ENCODE peak calls at places on chromosomes 11 and 22, in eight cellular contexts. E, F, N, H, Z, O, U and I are unnamed samples.

GRCh38 chr11:295351-296205 is 3.7 kb downstream of the IFITM5 start:
- DNase-seq in H (no peak), F (no peak), O (no peak), N (no peak), E (no peak), Z (no peak), U (no peak), I (peak; percentile 77)

GRCh38 chr11:63670738-63671321 is 346 bp downstream of the ATL3 start:
- DNase-seq in N (peak; percentile 51), H (peak; percentile 62), O (no peak), U (no peak), F (no peak), Z (peak; percentile 56), E (no peak), I (peak; percentile 90)

GRCh38 chr11:88979641-88980040 is 86.1 kb downstream of the GRM5 start:
- DNase-seq in F (no peak), O (no peak), Z (no peak), U (peak; percentile 82), N (no peak), E (no peak), H (no peak), I (no peak)

GRCh38 chr11:80240245-80240644 is 799.4 kb upstream of the TENM4 start:
- DNase-seq in N (no peak), H (no peak), U (peak; percentile 76), F (no peak), O (no peak), E (no peak), Z (no peak), I (no peak)

GRCh38 chr11:12264361-12264760 is 113.0 kb upstream of the PARVA start:
- DNase-seq in H (no peak), O (no peak), U (no peak), Z (no peak), N (no peak), E (no peak), F (no peak), I (peak; percentile 52)

GRCh38 chr11:44955019-44955738 is 4.5 kb upstream of the TP53I11 start:
- DNase-seq in E (no peak), U (peak; percentile 60), F (no peak), H (peak; percentile 76), N (no peak), O (no peak), Z (no peak), I (peak; percentile 96)

GRCh38 chr22:40216041-40216756 is 38.5 kb downstream of the TNRC6B start:
- DNase-seq in F (no peak), U (no peak), E (no peak), N (no peak), H (no peak), Z (peak; percentile 42), O (no peak), I (no peak)

GRCh38 chr11:115497303-115497702 is 6.9 kb downstream of the CADM1 start:
- DNase-seq in F (no peak), N (no peak), E (no peak), O (peak; percentile 16), Z (no peak), U (no peak), H (no peak), I (no peak)

GRCh38 chr11:5204787-5205186 is 4.3 kb upstream of the OR51V1 start:
- DNase-seq in F (peak; percentile 57), E (no peak), H (peak; percentile 11), Z (no peak), N (peak; percentile 56), U (peak; percentile 69), O (no peak), I (peak; percentile 66)

GRCh38 chr22:38925571-38926041 is 31.8 kb upstream of the APOBEC3A start:
- DNase-seq in F (no peak), N (no peak), E (no peak), O (no peak), Z (no peak), U (no peak), H (peak; percentile 26), I (no peak)

GRCh38 chr11:132142554-132142953 is 772.1 kb downstream of the NTM start:
- DNase-seq in F (no peak), O (no peak), N (no peak), Z (no peak), U (no peak), H (peak; percentile 7), E (no peak), I (no peak)

GRCh38 chr22:24845036-24845918 is 39.3 kb downstream of the SGSM1 start:
- DNase-seq in F (no peak), U (peak; percentile 6), O (no peak), E (no peak), N (no peak), H (peak; percentile 84), Z (no peak), I (peak; percentile 91)

GRCh38 chr11:117179048-117179999 is 781 bp downstream of the SIDT2 start:
- DNase-seq in Z (peak; percentile 54), F (no peak), N (no peak), U (no peak), O (no peak), H (peak; percentile 56), E (peak; percentile 47), I (peak; percentile 94)

GRCh38 chr11:112617977-112618829 is 343.0 kb upstream of the NCAM1 start:
- DNase-seq in O (no peak), H (no peak), U (no peak), F (no peak), Z (no peak), N (no peak), E (no peak), I (peak; percentile 35)

GRCh38 chr11:109423114-109423859 is 1.3 kb downstream of the C11orf87 start:
- DNase-seq in E (no peak), N (no peak), F (no peak), O (no peak), U (no peak), Z (no peak), H (peak; percentile 1), I (peak; percentile 87)

GRCh38 chr22:27706489-27706888 is 95.1 kb downstream of the MN1 start:
- DNase-seq in U (no peak), O (no peak), E (no peak), Z (no peak), H (no peak), F (no peak), N (no peak), I (no peak)

GRCh38 chr11:128835741-128836410 is 31.2 kb downstream of the KCNJ1 start:
- DNase-seq in U (no peak), F (no peak), Z (no peak), O (no peak), H (peak; percentile 42), E (no peak), N (no peak), I (no peak)

GRCh38 chr11:111923351-111923788 is 4.7 kb downstream of the C11orf52 start:
- DNase-seq in U (no peak), O (no peak), Z (no peak), H (no peak), E (no peak), N (no peak), F (no peak), I (peak; percentile 52)

GRCh38 chr22:46590334-46590733 is 29.9 kb upstream of the GRAMD4 start:
- DNase-seq in U (no peak), N (no peak), E (no peak), Z (no peak), H (peak; percentile 58), O (no peak), F (no peak), I (no peak)

GRCh38 chr11:57434640-57435546 is 8.0 kb upstream of the SLC43A3 start:
- DNase-seq in Z (no peak), E (no peak), O (no peak), N (no peak), F (no peak), H (peak; percentile 56), U (peak; percentile 97), I (peak; percentile 85)

GRCh38 chr22:40213478-40213877 is 35.8 kb downstream of the TNRC6B start:
- DNase-seq in H (no peak), F (no peak), E (no peak), U (no peak), N (no peak), O (no peak), Z (no peak), I (no peak)

GRCh38 chr11:73416711-73417265 is 40.6 kb downstream of the RELT start:
- DNase-seq in E (no peak), Z (no peak), H (no peak), F (no peak), U (peak; percentile 15), O (no peak), N (no peak), I (no peak)

GRCh38 chr11:125441648-125442410 is 54.2 kb downstream of the FEZ1 start:
- DNase-seq in O (no peak), Z (no peak), U (no peak), H (no peak), F (peak; percentile 70), N (no peak), E (no peak), I (no peak)

GRCh38 chr22:41976961-41977566 is 7.8 kb downstream of the SEPTIN3 start:
- DNase-seq in N (no peak), F (no peak), H (no peak), O (no peak), U (no peak), Z (no peak), E (no peak), I (peak; percentile 79)

GRCh38 chr11:77560605-77561004 is 29.1 kb upstream of the AQP11 start:
- DNase-seq in U (peak; percentile 87), Z (no peak), N (peak; percentile 12), H (peak; percentile 39), O (no peak), F (no peak), E (no peak), I (peak; percentile 39)

GRCh38 chr11:32118025-32118974 is 27.4 kb downstream of the RCN1 start:
- DNase-seq in U (peak; percentile 77), F (no peak), H (peak; percentile 73), N (no peak), E (no peak), O (no peak), Z (no peak), I (no peak)